ENCODE peak calls at places on chromosome 1, in five cellular contexts. One of them, this sample, is unnamed.

GRCh38 chr1:239368436-239369109 is 17.8 kb upstream of the CHRM3 start:
- DNase-seq in occipital lobe: no peak
- DNase-seq in GDM1: no peak
- DNase-seq in stimulated activated CD4-positive, alpha-beta T cell treated with anti-CD3 and anti-CD28 coated beads, TNF-alpha, amount 100 ng/mL, for 24 hours: no peak
- DNase-seq in Kasumi-1: no peak
- DNase-seq in this sample: no peak

GRCh38 chr1:53380296-53380695 is 52.4 kb upstream of the LRP8 start:
- DNase-seq in Kasumi-1: no peak
- DNase-seq in stimulated activated CD4-positive, alpha-beta T cell treated with anti-CD3 and anti-CD28 coated beads, TNF-alpha, amount 100 ng/mL, for 24 hours: no peak
- DNase-seq in GDM1: no peak
- DNase-seq in occipital lobe: no peak
- DNase-seq in this sample: no peak

GRCh38 chr1:92619466-92620189 is 132.9 kb upstream of the GFI1 start:
- DNase-seq in stimulated activated CD4-positive, alpha-beta T cell treated with anti-CD3 and anti-CD28 coated beads, TNF-alpha, amount 100 ng/mL, for 24 hours: peak
- DNase-seq in Kasumi-1: no peak
- DNase-seq in occipital lobe: no peak
- DNase-seq in GDM1: no peak
- DNase-seq in this sample: no peak

GRCh38 chr1:156926175-156926574 is 5.7 kb downstream of the LRRC71 start:
- DNase-seq in Kasumi-1: peak
- DNase-seq in GDM1: peak
- DNase-seq in stimulated activated CD4-positive, alpha-beta T cell treated with anti-CD3 and anti-CD28 coated beads, TNF-alpha, amount 100 ng/mL, for 24 hours: no peak
- DNase-seq in occipital lobe: no peak
- DNase-seq in this sample: no peak

GRCh38 chr1:165173409-165173808 is 183.1 kb downstream of the LMX1A start:
- DNase-seq in occipital lobe: no peak
- DNase-seq in stimulated activated CD4-positive, alpha-beta T cell treated with anti-CD3 and anti-CD28 coated beads, TNF-alpha, amount 100 ng/mL, for 24 hours: no peak
- DNase-seq in Kasumi-1: no peak
- DNase-seq in GDM1: no peak
- DNase-seq in this sample: no peak

GRCh38 chr1:243230914-243231313 is 24.2 kb downstream of the CEP170 start:
- DNase-seq in Kasumi-1: no peak
- DNase-seq in stimulated activated CD4-positive, alpha-beta T cell treated with anti-CD3 and anti-CD28 coated beads, TNF-alpha, amount 100 ng/mL, for 24 hours: no peak
- DNase-seq in GDM1: no peak
- DNase-seq in occipital lobe: no peak
- DNase-seq in this sample: no peak

GRCh38 chr1:166080965-166081870 is 85.6 kb downstream of the FAM78B start:
- DNase-seq in Kasumi-1: no peak
- DNase-seq in occipital lobe: no peak
- DNase-seq in GDM1: no peak
- DNase-seq in stimulated activated CD4-positive, alpha-beta T cell treated with anti-CD3 and anti-CD28 coated beads, TNF-alpha, amount 100 ng/mL, for 24 hours: no peak
- DNase-seq in this sample: no peak

GRCh38 chr1:54583868-54584267 is 35.8 kb downstream of the ACOT11 start:
- DNase-seq in occipital lobe: no peak
- DNase-seq in stimulated activated CD4-positive, alpha-beta T cell treated with anti-CD3 and anti-CD28 coated beads, TNF-alpha, amount 100 ng/mL, for 24 hours: no peak
- DNase-seq in Kasumi-1: no peak
- DNase-seq in GDM1: no peak
- DNase-seq in this sample: no peak

GRCh38 chr1:160108888-160109662 is 6.5 kb upstream of the ATP1A2 start:
- DNase-seq in occipital lobe: no peak
- DNase-seq in GDM1: peak
- DNase-seq in Kasumi-1: peak
- DNase-seq in stimulated activated CD4-positive, alpha-beta T cell treated with anti-CD3 and anti-CD28 coated beads, TNF-alpha, amount 100 ng/mL, for 24 hours: peak
- DNase-seq in this sample: no peak

GRCh38 chr1:213987876-213988638 is at the start of gene PROX1:
- DNase-seq in GDM1: no peak
- DNase-seq in stimulated activated CD4-positive, alpha-beta T cell treated with anti-CD3 and anti-CD28 coated beads, TNF-alpha, amount 100 ng/mL, for 24 hours: peak
- DNase-seq in Kasumi-1: no peak
- DNase-seq in occipital lobe: peak
- DNase-seq in this sample: peak